ENCODE peak calls at places on chromosomes 3 and 15, in eight cellular contexts. One of them, this sample, is unnamed.

GRCh38 chr15:37221671-37222207 is 121.4 kb upstream of the MEIS2 start:
- DNase-seq in H54: no peak
- DNase-seq in NCI-H748 treated with DMSO at 0.1 percent for 48 hours: no peak
- DNase-seq in naive thymus-derived CD8-positive, alpha-beta T cell: no peak
- DNase-seq in PC-3: no peak
- DNase-seq in LoVo: no peak
- DNase-seq in GM13976: no peak
- DNase-seq in hepatic stellate cell: no peak
- DNase-seq in this sample: no peak

GRCh38 chr3:11514191-11514770 is 129.4 kb downstream of the VGLL4 start:
- DNase-seq in H54: peak
- DNase-seq in NCI-H748 treated with DMSO at 0.1 percent for 48 hours: no peak
- DNase-seq in naive thymus-derived CD8-positive, alpha-beta T cell: no peak
- DNase-seq in PC-3: peak
- DNase-seq in LoVo: no peak
- DNase-seq in GM13976: no peak
- DNase-seq in hepatic stellate cell: peak
- DNase-seq in this sample: peak

GRCh38 chr3:159733194-159733860 is 255.3 kb upstream of the IL12A start:
- DNase-seq in H54: no peak
- DNase-seq in NCI-H748 treated with DMSO at 0.1 percent for 48 hours: no peak
- DNase-seq in naive thymus-derived CD8-positive, alpha-beta T cell: no peak
- DNase-seq in PC-3: peak
- DNase-seq in LoVo: no peak
- DNase-seq in GM13976: no peak
- DNase-seq in hepatic stellate cell: peak
- DNase-seq in this sample: no peak

GRCh38 chr3:172844428-172844827 is 93.9 kb downstream of the ECT2 start:
- DNase-seq in H54: no peak
- DNase-seq in NCI-H748 treated with DMSO at 0.1 percent for 48 hours: no peak
- DNase-seq in naive thymus-derived CD8-positive, alpha-beta T cell: no peak
- DNase-seq in PC-3: no peak
- DNase-seq in LoVo: no peak
- DNase-seq in GM13976: no peak
- DNase-seq in hepatic stellate cell: no peak
- DNase-seq in this sample: no peak

GRCh38 chr15:51907136-51907862 is 64.3 kb downstream of the LEO1 start:
- DNase-seq in H54: peak
- DNase-seq in NCI-H748 treated with DMSO at 0.1 percent for 48 hours: no peak
- DNase-seq in naive thymus-derived CD8-positive, alpha-beta T cell: no peak
- DNase-seq in PC-3: peak
- DNase-seq in LoVo: peak
- DNase-seq in GM13976: no peak
- DNase-seq in hepatic stellate cell: no peak
- DNase-seq in this sample: no peak

GRCh38 chr3:55742027-55742710 is 255.1 kb upstream of the WNT5A start:
- DNase-seq in H54: no peak
- DNase-seq in NCI-H748 treated with DMSO at 0.1 percent for 48 hours: no peak
- DNase-seq in naive thymus-derived CD8-positive, alpha-beta T cell: no peak
- DNase-seq in PC-3: no peak
- DNase-seq in LoVo: no peak
- DNase-seq in GM13976: no peak
- DNase-seq in hepatic stellate cell: no peak
- DNase-seq in this sample: no peak

GRCh38 chr15:71296032-71296686 is 180.9 kb downstream of the THSD4 start:
- DNase-seq in H54: no peak
- DNase-seq in NCI-H748 treated with DMSO at 0.1 percent for 48 hours: no peak
- DNase-seq in naive thymus-derived CD8-positive, alpha-beta T cell: no peak
- DNase-seq in PC-3: peak
- DNase-seq in LoVo: peak
- DNase-seq in GM13976: no peak
- DNase-seq in hepatic stellate cell: no peak
- DNase-seq in this sample: no peak

GRCh38 chr15:51629612-51630011 is 7.0 kb upstream of the DMXL2 start:
- DNase-seq in H54: no peak
- DNase-seq in NCI-H748 treated with DMSO at 0.1 percent for 48 hours: no peak
- DNase-seq in naive thymus-derived CD8-positive, alpha-beta T cell: no peak
- DNase-seq in PC-3: no peak
- DNase-seq in LoVo: no peak
- DNase-seq in GM13976: no peak
- DNase-seq in hepatic stellate cell: no peak
- DNase-seq in this sample: peak

GRCh38 chr15:72229076-72229946 is 1.7 kb downstream of the PKM start:
- DNase-seq in H54: no peak
- DNase-seq in NCI-H748 treated with DMSO at 0.1 percent for 48 hours: no peak
- DNase-seq in naive thymus-derived CD8-positive, alpha-beta T cell: peak
- DNase-seq in PC-3: no peak
- DNase-seq in LoVo: no peak
- DNase-seq in GM13976: no peak
- DNase-seq in hepatic stellate cell: peak
- DNase-seq in this sample: peak

GRCh38 chr3:156812521-156813335 is 13.4 kb upstream of the LEKR1 start:
- DNase-seq in H54: no peak
- DNase-seq in NCI-H748 treated with DMSO at 0.1 percent for 48 hours: peak
- DNase-seq in naive thymus-derived CD8-positive, alpha-beta T cell: no peak
- DNase-seq in PC-3: peak
- DNase-seq in LoVo: peak
- DNase-seq in GM13976: peak
- DNase-seq in hepatic stellate cell: no peak
- DNase-seq in this sample: no peak

GRCh38 chr3:120153294-120153693 is 59.0 kb upstream of the GSK3B start:
- DNase-seq in H54: peak
- DNase-seq in NCI-H748 treated with DMSO at 0.1 percent for 48 hours: no peak
- DNase-seq in naive thymus-derived CD8-positive, alpha-beta T cell: no peak
- DNase-seq in PC-3: peak
- DNase-seq in LoVo: no peak
- DNase-seq in GM13976: no peak
- DNase-seq in hepatic stellate cell: peak
- DNase-seq in this sample: no peak

GRCh38 chr3:193826126-193826795 is 233.3 kb downstream of the OPA1 start:
- DNase-seq in H54: peak
- DNase-seq in NCI-H748 treated with DMSO at 0.1 percent for 48 hours: no peak
- DNase-seq in naive thymus-derived CD8-positive, alpha-beta T cell: no peak
- DNase-seq in PC-3: peak
- DNase-seq in LoVo: peak
- DNase-seq in GM13976: no peak
- DNase-seq in hepatic stellate cell: peak
- DNase-seq in this sample: no peak

GRCh38 chr3:62875103-62876002 is at the start of gene CADPS:
- DNase-seq in H54: no peak
- DNase-seq in NCI-H748 treated with DMSO at 0.1 percent for 48 hours: peak
- DNase-seq in naive thymus-derived CD8-positive, alpha-beta T cell: no peak
- DNase-seq in PC-3: no peak
- DNase-seq in LoVo: no peak
- DNase-seq in GM13976: peak
- DNase-seq in hepatic stellate cell: no peak
- DNase-seq in this sample: no peak

GRCh38 chr3:124620600-124621063 is 109.6 kb upstream of the UMPS start:
- DNase-seq in H54: peak
- DNase-seq in NCI-H748 treated with DMSO at 0.1 percent for 48 hours: no peak
- DNase-seq in naive thymus-derived CD8-positive, alpha-beta T cell: no peak
- DNase-seq in PC-3: no peak
- DNase-seq in LoVo: peak
- DNase-seq in GM13976: peak
- DNase-seq in hepatic stellate cell: no peak
- DNase-seq in this sample: peak

GRCh38 chr15:56124391-56124790 is 119.3 kb downstream of the RFX7 start:
- DNase-seq in H54: no peak
- DNase-seq in NCI-H748 treated with DMSO at 0.1 percent for 48 hours: no peak
- DNase-seq in naive thymus-derived CD8-positive, alpha-beta T cell: no peak
- DNase-seq in PC-3: peak
- DNase-seq in LoVo: no peak
- DNase-seq in GM13976: no peak
- DNase-seq in hepatic stellate cell: no peak
- DNase-seq in this sample: no peak

GRCh38 chr3:179005706-179006105 is 65.9 kb downstream of the ZMAT3 start:
- DNase-seq in H54: no peak
- DNase-seq in NCI-H748 treated with DMSO at 0.1 percent for 48 hours: no peak
- DNase-seq in naive thymus-derived CD8-positive, alpha-beta T cell: no peak
- DNase-seq in PC-3: no peak
- DNase-seq in LoVo: no peak
- DNase-seq in GM13976: no peak
- DNase-seq in hepatic stellate cell: no peak
- DNase-seq in this sample: no peak

GRCh38 chr3:15055019-15055557 is 10.0 kb downstream of the MRPS25 start:
- DNase-seq in H54: no peak
- DNase-seq in NCI-H748 treated with DMSO at 0.1 percent for 48 hours: no peak
- DNase-seq in naive thymus-derived CD8-positive, alpha-beta T cell: no peak
- DNase-seq in PC-3: no peak
- DNase-seq in LoVo: no peak
- DNase-seq in GM13976: peak
- DNase-seq in hepatic stellate cell: peak
- DNase-seq in this sample: peak

GRCh38 chr15:49855917-49856637 is 235.2 kb downstream of the DTWD1 start:
- DNase-seq in H54: no peak
- DNase-seq in NCI-H748 treated with DMSO at 0.1 percent for 48 hours: no peak
- DNase-seq in naive thymus-derived CD8-positive, alpha-beta T cell: no peak
- DNase-seq in PC-3: no peak
- DNase-seq in LoVo: no peak
- DNase-seq in GM13976: no peak
- DNase-seq in hepatic stellate cell: peak
- DNase-seq in this sample: no peak

GRCh38 chr3:9422712-9423424 is 25.5 kb downstream of the SETD5 start:
- DNase-seq in H54: peak
- DNase-seq in NCI-H748 treated with DMSO at 0.1 percent for 48 hours: peak
- DNase-seq in naive thymus-derived CD8-positive, alpha-beta T cell: no peak
- DNase-seq in PC-3: peak
- DNase-seq in LoVo: peak
- DNase-seq in GM13976: no peak
- DNase-seq in hepatic stellate cell: peak
- DNase-seq in this sample: peak

GRCh38 chr3:47841786-47842349 is 38.9 kb downstream of the DHX30 start:
- DNase-seq in H54: no peak
- DNase-seq in NCI-H748 treated with DMSO at 0.1 percent for 48 hours: no peak
- DNase-seq in naive thymus-derived CD8-positive, alpha-beta T cell: no peak
- DNase-seq in PC-3: no peak
- DNase-seq in LoVo: no peak
- DNase-seq in GM13976: no peak
- DNase-seq in hepatic stellate cell: no peak
- DNase-seq in this sample: no peak

GRCh38 chr15:83653288-83653638 is 660 bp upstream of the ADAMTSL3 start:
- DNase-seq in H54: no peak
- DNase-seq in NCI-H748 treated with DMSO at 0.1 percent for 48 hours: no peak
- DNase-seq in naive thymus-derived CD8-positive, alpha-beta T cell: no peak
- DNase-seq in PC-3: no peak
- DNase-seq in LoVo: no peak
- DNase-seq in GM13976: no peak
- DNase-seq in hepatic stellate cell: no peak
- DNase-seq in this sample: no peak

GRCh38 chr15:76426941-76427340 is 90.4 kb downstream of the ISL2 start:
- DNase-seq in H54: no peak
- DNase-seq in NCI-H748 treated with DMSO at 0.1 percent for 48 hours: no peak
- DNase-seq in naive thymus-derived CD8-positive, alpha-beta T cell: no peak
- DNase-seq in PC-3: no peak
- DNase-seq in LoVo: no peak
- DNase-seq in GM13976: no peak
- DNase-seq in hepatic stellate cell: no peak
- DNase-seq in this sample: no peak